ENCODE peak calls at places on chromosomes 3 and 15, in seven cellular contexts. I, X, S, P, F, H and E are unnamed samples.

GRCh38 chr3:50664959-50665602 is 9.6 kb upstream of the DOCK3 start:
- DNase-seq in P (no peak), F (no peak), S (no peak), X (no peak), H (no peak), I (no peak), E (no peak)

GRCh38 chr15:46344115-46344749 is 709.4 kb downstream of the SQOR start:
- DNase-seq in I (no peak), H (no peak), P (no peak), F (no peak), X (no peak), S (no peak), E (peak)

GRCh38 chr15:67120839-67121540 is 55.6 kb downstream of the SMAD3 start:
- DNase-seq in P (peak), S (no peak), F (no peak), H (peak), I (no peak), X (peak), E (no peak)

GRCh38 chr3:136644200-136644599 is 108.0 kb downstream of the STAG1 start:
- DNase-seq in I (no peak), P (no peak), F (no peak), S (no peak), H (no peak), X (no peak), E (no peak)

GRCh38 chr15:43922021-43922420 is 95.2 kb downstream of the WDR76 start:
- DNase-seq in S (no peak), F (no peak), X (peak), I (no peak), P (peak), H (peak), E (no peak)

GRCh38 chr3:171788546-171789351 is 21.5 kb downstream of the PLD1 start:
- DNase-seq in P (peak), X (peak), F (no peak), S (no peak), H (no peak), I (no peak), E (peak)

GRCh38 chr3:170599083-170599482 is 13.2 kb upstream of the SLC7A14 start:
- DNase-seq in S (no peak), H (no peak), I (no peak), F (no peak), X (no peak), P (no peak), E (no peak)

GRCh38 chr3:9198805-9199386 is 50.5 kb downstream of the SRGAP3 start:
- DNase-seq in P (no peak), F (no peak), X (no peak), H (no peak), S (no peak), I (no peak), E (peak)

GRCh38 chr3:96991812-96992211 is 177.4 kb downstream of the EPHA6 start:
- DNase-seq in F (no peak), S (no peak), I (no peak), H (no peak), P (no peak), X (no peak), E (no peak)

GRCh38 chr3:177694316-177694715 is 497.0 kb upstream of the TBL1XR1 start:
- DNase-seq in S (no peak), X (peak), F (no peak), P (peak), I (no peak), H (no peak), E (no peak)

GRCh38 chr3:50044976-50045375 is 43.7 kb upstream of the RBM5 start:
- DNase-seq in P (no peak), I (no peak), S (no peak), H (no peak), X (no peak), F (no peak), E (no peak)

GRCh38 chr3:124049203-124049748 is 57.4 kb upstream of the ROPN1 start:
- DNase-seq in P (no peak), S (no peak), X (no peak), I (no peak), F (no peak), H (peak), E (no peak)

GRCh38 chr3:179464296-179465092 is 13.2 kb upstream of the GNB4 start:
- DNase-seq in P (no peak), H (peak), F (no peak), S (no peak), X (no peak), I (no peak), E (peak)

GRCh38 chr3:38120690-38121450 is 16.1 kb downstream of the ACAA1 start:
- DNase-seq in S (no peak), I (no peak), P (no peak), F (peak), H (no peak), X (no peak), E (no peak)

GRCh38 chr3:195807681-195808121 is 4.0 kb downstream of the MUC4 start:
- DNase-seq in F (no peak), H (no peak), I (no peak), X (no peak), S (no peak), P (no peak), E (no peak)

GRCh38 chr15:59424626-59425025 is 13.4 kb upstream of the FAM81A start:
- DNase-seq in H (peak), F (no peak), P (no peak), I (no peak), S (no peak), X (no peak), E (no peak)

GRCh38 chr3:197795200-197795599 is 4.1 kb downstream of the LRCH3 start:
- DNase-seq in X (peak), F (no peak), H (peak), S (no peak), I (no peak), P (peak), E (no peak)

GRCh38 chr3:48656061-48656840 is 6.4 kb downstream of the CELSR3 start:
- DNase-seq in I (peak), S (peak), P (peak), H (peak), X (peak), F (peak), E (peak)

GRCh38 chr3:171950373-171950772 is 89.0 kb upstream of the FNDC3B start:
- DNase-seq in S (no peak), X (peak), H (no peak), P (peak), F (no peak), I (no peak), E (peak)

GRCh38 chr15:81492303-81492702 is 118.3 kb upstream of the TMC3 start:
- DNase-seq in H (no peak), I (no peak), S (no peak), X (peak), F (no peak), P (no peak), E (no peak)

GRCh38 chr15:70156781-70157261 is 59.1 kb upstream of the TLE3 start:
- DNase-seq in X (peak), P (peak), F (no peak), H (no peak), S (no peak), I (no peak), E (no peak)

GRCh38 chr3:25259871-25260270 is 168.2 kb upstream of the RARB start:
- DNase-seq in I (no peak), S (peak), P (no peak), X (no peak), F (no peak), H (no peak), E (no peak)

GRCh38 chr3:191997093-191997492 is 536.1 kb downstream of the PYDC2 start:
- DNase-seq in I (no peak), F (no peak), H (no peak), S (no peak), P (no peak), X (no peak), E (no peak)

GRCh38 chr3:45224824-45225464 is 1.1 kb downstream of the TMEM158 start:
- DNase-seq in I (peak), H (peak), S (peak), X (peak), F (peak), P (peak), E (peak)

GRCh38 chr3:16595778-16596177 is 9.4 kb downstream of the DAZL start:
- DNase-seq in S (no peak), X (no peak), P (no peak), H (no peak), F (no peak), I (no peak), E (no peak)
- H4K8ac ChIP-seq in S (no peak), X (no peak), P (no peak), H (no peak), F (no peak), I (no peak), E (no peak)

GRCh38 chr15:62327386-62327785 is 162.3 kb upstream of the C2CD4B start:
- DNase-seq in H (no peak), F (no peak), S (no peak), X (no peak), I (no peak), P (no peak), E (no peak)

GRCh38 chr15:62323353-62323752 is 158.3 kb upstream of the C2CD4B start:
- DNase-seq in P (no peak), H (no peak), S (no peak), X (no peak), F (peak), I (no peak), E (peak)

GRCh38 chr15:62324382-62324781 is 159.3 kb upstream of the C2CD4B start:
- DNase-seq in P (no peak), H (peak), S (no peak), I (no peak), X (no peak), F (no peak), E (no peak)

GRCh38 chr15:62326460-62327011 is 161.5 kb upstream of the C2CD4B start:
- DNase-seq in F (no peak), P (no peak), H (peak), X (no peak), S (no peak), I (no peak), E (no peak)

GRCh38 chr15:62325597-62325996 is 160.5 kb upstream of the C2CD4B start:
- DNase-seq in H (no peak), X (no peak), P (no peak), F (no peak), S (no peak), I (no peak), E (no peak)
- H4K8ac ChIP-seq in H (no peak), X (no peak), P (no peak), F (no peak), S (no peak), I (no peak), E (no peak)

DNA sequence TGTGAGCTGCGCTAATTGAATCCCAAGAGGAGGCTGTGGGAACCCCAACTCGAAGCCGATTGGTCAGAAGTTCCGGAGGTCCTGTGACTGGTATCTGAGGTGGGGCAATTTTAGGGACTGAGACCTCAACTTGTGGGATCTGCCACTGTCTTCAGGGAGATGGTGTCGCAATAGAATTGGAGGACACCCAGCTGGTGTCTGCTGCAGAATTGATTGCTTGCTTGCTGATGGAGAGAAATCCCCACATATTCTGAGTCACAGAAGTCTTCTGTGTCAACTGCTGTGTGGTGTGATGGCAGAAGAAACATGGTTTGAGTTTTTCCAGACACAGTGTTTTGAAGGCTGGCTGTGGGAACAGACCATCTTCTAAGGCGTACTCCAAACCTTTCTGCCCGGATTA is 99.7 kb upstream of the PLXNA1 start:
- DNase-seq in I (no peak), P (peak), F (no peak), S (no peak), H (no peak), X (peak), E (no peak)
- H4K8ac ChIP-seq in I (no peak), P (peak), F (no peak), S (no peak), H (no peak), X (no peak), E (no peak)

GRCh38 chr3:190314741-190315140 is 7.5 kb downstream of the CLDN1 start:
- DNase-seq in X (no peak), P (no peak), S (no peak), H (no peak), I (no peak), F (no peak), E (no peak)
- H4K8ac ChIP-seq in X (no peak), P (no peak), S (no peak), H (no peak), I (no peak), F (no peak), E (no peak)

GRCh38 chr15:79966634-79967330 is 4.2 kb downstream of the BCL2A1 start:
- DNase-seq in I (no peak), P (no peak), S (no peak), F (no peak), H (no peak), X (no peak), E (no peak)
- H4K8ac ChIP-seq in I (no peak), P (no peak), S (no peak), F (no peak), H (no peak), X (no peak), E (no peak)

DNA sequence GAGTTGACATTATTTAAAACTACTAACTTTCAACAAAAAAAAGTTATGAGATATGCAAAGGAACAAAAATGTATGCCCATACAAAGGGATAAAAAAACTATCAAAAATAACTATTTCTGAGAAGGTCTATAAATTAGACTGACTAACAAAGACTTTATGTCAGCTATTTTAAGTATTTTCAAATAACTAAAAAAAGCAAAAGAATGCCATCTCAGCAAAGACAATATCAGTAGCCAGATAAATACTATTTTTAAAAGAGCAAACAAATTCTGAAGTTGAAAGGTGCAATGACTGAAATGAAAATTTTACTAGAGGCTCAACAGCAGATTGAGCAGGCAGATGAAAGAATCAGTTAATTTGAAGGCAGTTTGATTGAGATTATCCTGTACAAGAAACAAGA is 3.6 kb upstream of the STRIT1 start:
- DNase-seq in F (no peak), X (no peak), S (no peak), H (no peak), P (no peak), I (no peak), E (no peak)
- H4K8ac ChIP-seq in F (no peak), X (no peak), S (no peak), H (no peak), P (no peak), I (no peak), E (no peak)

DNA sequence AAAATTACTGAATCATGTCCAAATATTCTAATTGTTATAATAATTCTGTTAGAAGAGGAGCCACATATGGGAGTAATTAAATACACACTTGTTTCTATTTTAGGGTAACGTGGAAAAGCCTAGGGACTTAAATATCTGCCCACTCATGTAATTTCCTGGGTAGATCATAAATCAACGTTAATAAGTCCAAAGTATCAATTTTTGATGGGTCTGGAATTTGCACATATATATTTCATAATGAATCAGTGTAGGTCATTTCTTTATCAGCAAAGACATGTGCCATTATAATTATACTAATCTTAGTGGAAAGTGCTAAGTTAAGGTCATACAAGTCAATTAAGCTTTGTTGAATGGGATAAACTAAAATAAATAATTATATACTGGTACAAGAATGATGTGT is 346.2 kb downstream of the ZBBX start:
- DNase-seq in H (no peak), P (no peak), S (no peak), X (no peak), F (no peak), I (no peak), E (no peak)
- H4K8ac ChIP-seq in H (no peak), P (no peak), S (no peak), X (no peak), F (no peak), I (no peak), E (no peak)